ENCODE peak calls at places on chromosomes 11 and 22, in ten cellular contexts. P is esophagus muscularis mucosa; U is neuronal stem cell; K is GM12864; S is lower leg skin; R is CD4-positive, alpha-beta memory T cell; G is CD8-positive, alpha-beta memory T cell; T is GM06990; V is foreskin fibroblast; E is psoas muscle. X is an unnamed sample.
A peak's percentile ranks its signal among the peaks of the same experiment; 100 is the strongest.

GRCh38 chr11:64501500-64502427 is 89.3 kb upstream of the SLC22A12 start:
- DNase-seq in P (no peak), U (no peak), K (no peak), S (peak; percentile 62), R (no peak), G (no peak), T (no peak), V (no peak), E (no peak), X (no peak)

GRCh38 chr22:30665266-30665665 is 2.4 kb downstream of the DUSP18 start:
- DNase-seq in P (no peak), U (no peak), K (no peak), S (no peak), R (no peak), G (no peak), T (no peak), V (no peak), E (no peak), X (no peak)

GRCh38 chr11:7688238-7688826 is 15.0 kb upstream of the CYB5R2 start:
- DNase-seq in P (no peak), U (no peak), K (no peak), S (no peak), R (no peak), G (no peak), T (no peak), V (peak; percentile 68), E (no peak), X (peak; percentile 38)

GRCh38 chr22:48396785-48397530 is 1430.7 kb downstream of the BRD1 start:
- DNase-seq in P (peak; percentile 78), U (no peak), K (no peak), S (no peak), R (no peak), G (no peak), T (no peak), V (no peak), E (no peak), X (no peak)

GRCh38 chr11:85809881-85810280 is 1.1 kb downstream of the SYTL2 start:
- DNase-seq in P (no peak), U (no peak), K (no peak), S (no peak), R (peak; percentile 62), G (peak; percentile 63), T (no peak), V (peak; percentile 30), E (peak; percentile 15), X (no peak)

GRCh38 chr22:35766654-35767580 is 49.2 kb downstream of the APOL5 start:
- DNase-seq in P (no peak), U (peak; percentile 36), K (no peak), S (no peak), R (peak; percentile 19), G (no peak), T (no peak), V (no peak), E (no peak), X (no peak)

GRCh38 chr11:109697140-109697843 is 275.3 kb downstream of the C11orf87 start:
- DNase-seq in P (no peak), U (peak; percentile 18), K (peak; percentile 4), S (no peak), R (no peak), G (no peak), T (peak; percentile 12), V (peak; percentile 63), E (no peak), X (no peak)

GRCh38 chr11:36375348-36376314 is 79.5 kb downstream of the PRR5L start:
- DNase-seq in P (no peak), U (peak; percentile 26), K (no peak), S (no peak), R (no peak), G (no peak), T (no peak), V (peak; percentile 21), E (no peak), X (no peak)

GRCh38 chr22:44191036-44191454 is 10.3 kb downstream of the PARVG start:
- DNase-seq in P (no peak), U (no peak), K (no peak), S (peak; percentile 79), R (peak; percentile 59), G (peak; percentile 47), T (peak; percentile 69), V (no peak), E (no peak), X (peak; percentile 57)

GRCh38 chr11:32893947-32894827 is 1.6 kb downstream of the QSER1 start:
- DNase-seq in P (no peak), U (peak; percentile 39), K (no peak), S (peak; percentile 67), R (peak; percentile 61), G (no peak), T (peak; percentile 17), V (peak; percentile 81), E (no peak), X (peak; percentile 46)

DNA sequence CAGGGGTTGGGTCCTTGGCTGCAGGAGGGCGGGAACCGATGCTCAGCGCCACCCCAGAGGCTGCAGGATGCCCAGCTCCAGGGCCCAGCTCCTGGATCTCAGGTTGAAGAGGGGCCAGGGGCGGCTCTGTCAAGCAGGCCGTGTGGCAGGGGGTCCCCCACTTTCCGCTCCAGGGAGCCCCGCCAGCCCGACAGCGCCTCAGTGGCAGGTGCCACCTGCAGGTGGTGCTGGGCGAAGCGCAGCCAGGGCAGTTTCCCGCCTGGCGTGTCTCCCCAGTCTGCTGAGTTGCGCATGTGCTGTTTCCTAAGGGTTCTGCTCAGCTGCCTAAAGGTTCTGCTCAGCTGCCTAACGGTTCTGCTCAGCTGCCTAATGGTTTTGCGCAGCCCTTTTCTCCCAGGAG is 442.1 kb downstream of the POTEH start:
- DNase-seq in P (no peak), U (no peak), K (no peak), S (no peak), R (no peak), G (no peak), T (no peak), V (no peak), E (no peak), X (no peak)
- H3K4me3 ChIP-seq in P (no peak overlapping the region), U (no peak overlapping the region), K (no peak overlapping the region), S (no peak overlapping the region), R (no peak overlapping the region), G (no peak overlapping the region), T (no peak overlapping the region), V (no peak overlapping the region), E (no peak overlapping the region), X (no peak overlapping the region)

GRCh38 chr11:117299351-117300300 is 8.5 kb downstream of the BACE1-AS start:
- DNase-seq in P (no peak), U (no peak), K (no peak), S (no peak), R (no peak), G (no peak), T (no peak), V (no peak), E (no peak), X (no peak)

GRCh38 chr11:117300301-117300700 is 9.2 kb downstream of the BACE1-AS start:
- DNase-seq in P (no peak), U (peak; percentile 51), K (no peak), S (no peak), R (no peak), G (no peak), T (peak; percentile 32), V (peak; percentile 62), E (peak; percentile 21), X (no peak)

GRCh38 chr11:117302228-117302627 is 11.1 kb downstream of the BACE1-AS start:
- DNase-seq in P (no peak), U (no peak), K (no peak), S (no peak), R (no peak), G (no peak), T (no peak), V (no peak), E (no peak), X (no peak)

GRCh38 chr11:117303101-117303500 is 12.0 kb downstream of the BACE1-AS start:
- DNase-seq in P (no peak), U (no peak), K (no peak), S (no peak), R (no peak), G (no peak), T (no peak), V (no peak), E (no peak), X (no peak)

DNA sequence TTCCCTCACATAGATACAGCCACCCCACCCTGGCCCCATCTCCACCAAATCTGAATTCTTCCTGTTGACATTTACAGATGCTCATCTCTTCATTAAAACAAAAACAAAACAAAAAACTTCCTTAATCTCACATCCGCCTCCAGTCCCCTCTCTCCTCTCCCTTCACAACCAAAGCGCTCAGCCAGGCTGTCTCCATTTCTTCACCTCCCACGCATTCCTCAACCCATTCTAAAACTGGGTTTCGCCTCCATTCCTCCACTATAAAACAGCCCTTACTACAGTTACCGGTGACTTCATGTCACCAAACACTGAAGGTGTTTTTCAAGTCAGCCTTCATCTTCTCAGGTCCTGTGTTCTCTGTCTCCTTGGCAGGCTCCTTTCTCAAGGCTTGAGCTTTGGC is 9.6 kb downstream of the BACE1-AS start:
- DNase-seq in P (no peak), U (no peak), K (no peak), S (no peak), R (no peak), G (no peak), T (no peak), V (peak; percentile 24), E (no peak), X (no peak)
- H3K4me3 ChIP-seq in P (no peak overlapping the region), U (no peak overlapping the region), K (no peak overlapping the region), S (no peak overlapping the region), R (no peak overlapping the region), G (no peak overlapping the region), T (no peak overlapping the region), V (no peak overlapping the region), E (no peak overlapping the region), X (no peak overlapping the region)

DNA sequence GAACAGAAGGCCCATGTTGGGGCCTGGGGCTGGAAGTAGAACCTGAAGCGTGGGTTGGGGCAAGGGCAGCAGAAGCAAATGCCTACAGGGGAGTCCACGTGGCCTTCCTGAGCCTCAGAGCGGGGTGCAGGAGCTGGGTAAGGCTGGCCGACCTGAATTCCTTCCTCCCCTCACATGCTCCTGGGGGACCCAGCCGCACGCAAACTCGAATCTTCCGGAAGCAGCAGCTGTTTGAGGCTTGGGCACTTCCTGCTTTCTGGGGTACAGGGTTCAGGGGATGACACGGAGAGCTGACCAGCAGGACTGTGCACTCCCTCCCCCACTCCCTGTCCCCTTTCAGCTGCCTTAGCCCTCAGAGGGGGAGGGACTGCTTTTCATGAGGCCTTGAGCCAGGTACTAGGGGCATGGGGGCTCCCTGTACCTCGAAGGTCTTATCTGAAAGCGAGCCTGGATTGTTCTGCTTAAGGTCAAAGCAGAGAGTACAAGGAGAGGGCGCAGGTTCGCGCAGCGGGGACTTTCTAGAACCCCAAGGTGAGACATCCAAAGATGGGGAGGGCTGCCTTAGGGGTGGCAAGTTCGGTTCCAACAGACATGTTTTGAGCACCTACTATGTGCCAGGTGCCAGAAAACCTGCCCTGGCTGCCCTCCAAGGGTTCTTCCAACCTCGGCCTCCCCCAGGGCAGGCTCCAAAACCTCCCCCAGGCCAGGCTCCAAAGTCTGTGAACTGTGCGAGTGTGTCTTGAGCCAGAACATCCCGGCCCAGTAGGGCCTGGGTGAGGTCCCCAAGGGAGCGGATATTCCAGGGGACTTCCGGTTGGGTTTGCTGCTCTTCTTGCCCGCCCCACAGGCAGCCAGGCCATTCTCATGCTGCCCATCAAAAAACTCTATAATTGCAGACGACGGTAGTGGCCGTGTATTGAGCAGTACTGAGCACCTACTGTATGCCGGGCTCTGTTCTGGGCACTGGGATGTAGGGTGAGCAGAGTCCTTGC is 1.7 kb downstream of the NCF4 start:
- DNase-seq in P (no peak), U (no peak), K (peak; percentile 68), S (peak; percentile 84), R (no peak), G (no peak), T (peak; percentile 81), V (no peak), E (peak; percentile 37), X (no peak)
- H3K4me3 ChIP-seq in P (peak overlapping the region; percentile 25), U (no peak overlapping the region), K (peak overlapping the region; percentile 62), S (no peak overlapping the region), R (no peak overlapping the region), G (no peak overlapping the region), T (peak overlapping the region; percentile 53), V (no peak overlapping the region), E (peak overlapping the region; percentile 11), X (peak overlapping the region; percentile 32)

GRCh38 chr22:41542224-41542623 is 2.0 kb downstream of the POLR3H start:
- DNase-seq in P (no peak), U (no peak), K (no peak), S (no peak), R (no peak), G (no peak), T (no peak), V (no peak), E (no peak), X (no peak)
- H3K4me3 ChIP-seq in P (no peak overlapping the region), U (no peak overlapping the region), K (no peak overlapping the region), S (no peak overlapping the region), R (no peak overlapping the region), G (no peak overlapping the region), T (peak overlapping the region; percentile 32), V (peak overlapping the region; percentile 18), E (no peak overlapping the region), X (no peak overlapping the region)